ENCODE peak calls at places on chromosome 10, in four cellular contexts. E is choroid plexus epithelial cell, A is H9, K is endothelial cell. M is an unnamed sample.
A peak's percentile ranks its signal among the peaks of the same experiment; 100 is the strongest.

GRCh38 chr10:22503315-22504090 is 158.2 kb downstream of the SPAG6 start:
- DNase-seq in E (no peak), A (no peak), K (no peak), M (no peak)

GRCh38 chr10:58513189-58514101 is 773 bp downstream of the BICC1 start:
- DNase-seq in E (peak; percentile 88), A (peak; percentile 39), K (peak; percentile 31), M (peak; percentile 76)

GRCh38 chr10:75103881-75104686 is 7.4 kb upstream of the SAMD8 start:
- DNase-seq in E (no peak), A (no peak), K (no peak), M (no peak)

GRCh38 chr10:127426746-127427145 is 122.4 kb upstream of the NPS start:
- DNase-seq in E (no peak), A (no peak), K (no peak), M (no peak)

GRCh38 chr10:86024555-86025001 is 342.0 kb downstream of the GRID1 start:
- DNase-seq in E (no peak), A (no peak), K (no peak), M (no peak)

GRCh38 chr10:95346715-95347401 is 56.1 kb upstream of the PDLIM1 start:
- DNase-seq in E (peak; percentile 63), A (no peak), K (no peak), M (no peak)

GRCh38 chr10:125375210-125375609 is 214.8 kb upstream of the CTBP2 start:
- DNase-seq in E (peak; percentile 5), A (no peak), K (no peak), M (no peak)

GRCh38 chr10:69681436-69681835 is 51.4 kb downstream of the FAM241B start:
- DNase-seq in E (no peak), A (no peak), K (no peak), M (no peak)

GRCh38 chr10:117320050-117320665 is 55.1 kb downstream of the PDZD8 start:
- DNase-seq in E (peak; percentile 54), A (no peak), K (peak; percentile 5), M (no peak)

GRCh38 chr10:118850418-118851061 is 95.8 kb upstream of the CACUL1 start:
- DNase-seq in E (peak; percentile 77), A (peak; percentile 79), K (peak; percentile 83), M (no peak)

GRCh38 chr10:84660340-84661159 is 332.2 kb downstream of the CCSER2 start:
- DNase-seq in E (no peak), A (no peak), K (no peak), M (no peak)

GRCh38 chr10:125878957-125879835 is 1.9 kb downstream of the DHX32 start:
- DNase-seq in E (peak; percentile 91), A (no peak), K (no peak), M (no peak)

GRCh38 chr10:122957474-122957873 is 3.4 kb upstream of the C10orf88 start:
- DNase-seq in E (no peak), A (no peak), K (no peak), M (no peak)

GRCh38 chr10:75398630-75399460 is 2.7 kb downstream of the ZNF503 start:
- DNase-seq in E (no peak), A (peak; percentile 67), K (peak; percentile 36), M (peak; percentile 68)

GRCh38 chr10:124627851-124628675 is 116.1 kb downstream of the FAM53B start:
- DNase-seq in E (peak; percentile 14), A (no peak), K (no peak), M (no peak)

GRCh38 chr10:132942101-132942739 is at the start of gene CFAP46:
- DNase-seq in E (peak; percentile 53), A (peak; percentile 78), K (peak; percentile 80), M (no peak)

GRCh38 chr10:84317174-84317573 is 11.2 kb upstream of the CCSER2 start:
- DNase-seq in E (no peak), A (no peak), K (no peak), M (no peak)

GRCh38 chr10:68327889-68328786 is 3.7 kb upstream of the HNRNPH3 start:
- DNase-seq in E (peak; percentile 84), A (no peak), K (no peak), M (no peak)

GRCh38 chr10:12413369-12413711 is 64.0 kb downstream of the CAMK1D start:
- DNase-seq in E (no peak), A (no peak), K (no peak), M (no peak)

GRCh38 chr10:73593812-73594211 is 2.7 kb upstream of the USP54 start:
- DNase-seq in E (no peak), A (no peak), K (no peak), M (no peak)

GRCh38 chr10:131178521-131178920 is 133.0 kb downstream of the TCERG1L start:
- DNase-seq in E (no peak), A (peak; percentile 12), K (no peak), M (peak; percentile 38)

GRCh38 chr10:74021248-74022055 is 23.5 kb downstream of the VCL start:
- DNase-seq in E (peak; percentile 89), A (no peak), K (no peak), M (no peak)

GRCh38 chr10:244227-244626 is 109.0 kb downstream of the ZMYND11 start:
- DNase-seq in E (no peak), A (no peak), K (no peak), M (no peak)

GRCh38 chr10:234708-235406 is 99.6 kb downstream of the ZMYND11 start:
- DNase-seq in E (no peak), A (no peak), K (no peak), M (no peak)

GRCh38 chr10:241451-241850 is 106.2 kb downstream of the ZMYND11 start:
- DNase-seq in E (no peak), A (no peak), K (no peak), M (no peak)

GRCh38 chr10:235921-236320 is 100.7 kb downstream of the ZMYND11 start:
- DNase-seq in E (no peak), A (no peak), K (no peak), M (no peak)

GRCh38 chr10:239109-239508 is 103.9 kb downstream of the ZMYND11 start:
- DNase-seq in E (peak; percentile 8), A (no peak), K (no peak), M (no peak)
- TF ChIP-seq CTCF in E (no peak), A (no peak), K (no peak), M (no peak)

GRCh38 chr10:56318816-56319215 is 42.2 kb downstream of the ZWINT start:
- DNase-seq in E (no peak), A (no peak), K (no peak), M (no peak)
- TF ChIP-seq CTCF in E (no peak), A (no peak), K (no peak), M (no peak)

GRCh38 chr10:92076722-92077121 is 153.2 kb downstream of the BTAF1 start:
- DNase-seq in E (no peak), A (no peak), K (no peak), M (no peak)

GRCh38 chr10:92082583-92083280 is 159.2 kb downstream of the BTAF1 start:
- DNase-seq in E (peak; percentile 41), A (no peak), K (no peak), M (no peak)

GRCh38 chr10:92079003-92079402 is 155.4 kb downstream of the BTAF1 start:
- DNase-seq in E (no peak), A (no peak), K (no peak), M (no peak)

GRCh38 chr10:92081641-92082040 is 158.1 kb downstream of the BTAF1 start:
- DNase-seq in E (no peak), A (no peak), K (no peak), M (no peak)

DNA sequence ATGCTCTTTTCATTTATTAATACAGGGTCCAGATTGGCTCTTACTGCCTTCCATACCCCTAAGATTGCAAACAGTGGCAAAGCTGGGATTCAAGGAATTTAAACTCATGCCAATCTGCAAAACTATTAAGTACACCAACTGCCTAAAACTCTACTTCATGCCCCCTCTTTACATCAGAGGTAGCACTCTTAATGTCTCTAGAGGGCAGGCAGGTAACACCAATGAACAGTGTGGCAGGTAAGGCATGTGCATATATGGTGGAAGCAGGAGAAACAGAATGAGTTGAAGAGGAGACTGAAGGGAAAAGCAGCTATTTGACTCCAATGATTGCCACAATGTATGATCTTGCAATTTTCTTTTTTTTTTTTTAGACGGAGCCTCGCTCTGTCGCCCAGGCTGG is 156.7 kb downstream of the BTAF1 start:
- DNase-seq in E (no peak), A (no peak), K (no peak), M (no peak)
- TF ChIP-seq CTCF in E (no peak), A (peak; percentile 31), K (no peak), M (no peak)

DNA sequence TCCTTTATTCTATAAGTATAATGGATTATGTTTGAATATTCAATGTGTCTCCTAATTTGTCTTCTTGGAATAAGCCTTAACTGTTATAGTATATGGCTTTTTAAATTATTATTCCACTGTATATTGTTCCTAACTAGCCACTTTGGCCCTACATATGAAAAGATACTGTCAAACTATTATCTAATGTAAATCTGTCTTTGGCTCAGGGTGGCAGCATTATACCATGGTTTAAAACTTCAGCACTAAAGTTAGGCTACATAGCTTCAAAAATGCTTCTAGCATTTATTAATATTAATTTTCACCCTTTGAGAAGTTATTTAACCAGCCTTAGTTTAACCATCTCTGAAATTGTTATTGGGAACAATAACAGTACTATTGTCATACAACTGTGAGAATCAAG is 543.1 kb upstream of the MBL2 start:
- DNase-seq in E (peak; percentile 53), A (no peak), K (no peak), M (no peak)
- TF ChIP-seq CTCF in E (no peak), A (peak; percentile 50), K (no peak), M (no peak)

DNA sequence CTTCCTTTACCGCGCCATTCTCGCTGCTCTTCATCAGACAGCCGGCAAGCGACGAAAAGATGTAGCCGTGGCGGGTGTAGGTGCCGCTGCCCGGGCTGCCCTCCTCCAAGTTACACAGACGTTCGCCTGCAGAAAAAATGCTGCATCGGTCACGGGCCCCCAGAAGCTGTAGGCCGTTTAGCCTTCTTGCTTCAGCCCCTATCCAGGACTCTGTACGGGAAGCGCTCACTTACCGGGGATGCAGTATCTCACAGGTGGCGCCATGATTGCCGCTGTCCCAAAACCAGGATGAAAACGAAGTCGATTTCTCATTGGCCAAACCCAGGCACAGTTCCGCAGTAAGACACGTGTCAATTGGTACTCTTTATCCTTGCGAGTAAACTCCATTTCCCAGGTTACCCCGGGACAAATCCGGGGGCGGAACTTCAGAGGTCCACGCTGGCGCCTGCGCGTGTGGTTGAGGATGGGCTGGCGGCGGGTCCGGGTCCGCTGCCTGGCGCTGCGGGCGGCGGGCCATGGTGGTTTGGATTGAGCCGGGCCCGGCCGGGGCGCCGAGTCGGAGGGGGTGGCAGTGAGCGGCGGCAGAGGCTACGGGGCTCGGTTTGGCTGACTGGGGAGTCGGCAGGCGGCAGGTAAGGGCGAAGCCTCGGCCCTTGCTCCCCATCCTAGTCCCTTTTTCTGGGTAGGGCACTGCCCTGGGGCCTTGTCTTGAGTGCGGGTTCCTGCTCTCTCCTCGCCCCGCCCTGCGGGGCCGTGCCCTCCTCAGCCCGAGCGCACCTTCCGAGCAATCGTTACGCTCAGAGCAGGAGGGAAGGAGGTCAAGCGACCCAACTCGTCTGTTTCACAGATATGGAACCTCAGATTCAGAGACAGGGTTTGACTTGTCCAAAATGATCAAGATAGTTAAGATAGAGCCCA is at the start of the genes EXOSC1 and ZDHHC16:
- DNase-seq in E (peak; percentile 97), A (peak; percentile 97), K (peak; percentile 86), M (peak; percentile 95)
- TF ChIP-seq CTCF in E (peak; percentile 21), A (peak; percentile 24), K (no peak), M (no peak)

M was measured in tibial artery.